ENCODE peak calls at places on chromosome 4, in nine cellular contexts. One of them, this sample, is unnamed.

GRCh38 chr4:76950846-76951321 is 1.3 kb downstream of the SEPTIN11 start:
- DNase-seq in IMR-90: peak; percentile 52
- DNase-seq in GM12878: no peak
- DNase-seq in sigmoid colon: no peak
- DNase-seq in H9: peak; percentile 51
- DNase-seq in Peyer's patch: no peak
- DNase-seq in transverse colon: peak; percentile 18
- DNase-seq in psoas muscle: no peak
- DNase-seq in ovary: no peak
- DNase-seq in this sample: no peak

GRCh38 chr4:87007345-87008181 is 72.8 kb downstream of the AFF1 start:
- DNase-seq in IMR-90: peak; percentile 54
- DNase-seq in GM12878: no peak
- DNase-seq in sigmoid colon: peak; percentile 88
- DNase-seq in H9: no peak
- DNase-seq in Peyer's patch: peak; percentile 62
- DNase-seq in transverse colon: peak; percentile 73
- DNase-seq in psoas muscle: peak; percentile 78
- DNase-seq in ovary: peak; percentile 71
- DNase-seq in this sample: peak; percentile 72

GRCh38 chr4:150302553-150302952 is 224.3 kb downstream of the DCLK2 start:
- DNase-seq in IMR-90: peak; percentile 98
- DNase-seq in GM12878: no peak
- DNase-seq in sigmoid colon: peak; percentile 70
- DNase-seq in H9: no peak
- DNase-seq in Peyer's patch: no peak
- DNase-seq in transverse colon: no peak
- DNase-seq in psoas muscle: no peak
- DNase-seq in ovary: no peak
- DNase-seq in this sample: no peak

GRCh38 chr4:26288308-26288982 is 32.4 kb upstream of the RBPJ start:
- DNase-seq in IMR-90: peak; percentile 77
- DNase-seq in GM12878: peak; percentile 73
- DNase-seq in sigmoid colon: no peak
- DNase-seq in H9: no peak
- DNase-seq in Peyer's patch: no peak
- DNase-seq in transverse colon: no peak
- DNase-seq in psoas muscle: no peak
- DNase-seq in ovary: no peak
- DNase-seq in this sample: no peak

GRCh38 chr4:15428611-15429010 is 778 bp downstream of the C1QTNF7 start:
- DNase-seq in IMR-90: no peak
- DNase-seq in GM12878: no peak
- DNase-seq in sigmoid colon: peak; percentile 85
- DNase-seq in H9: no peak
- DNase-seq in Peyer's patch: no peak
- DNase-seq in transverse colon: peak; percentile 10
- DNase-seq in psoas muscle: no peak
- DNase-seq in ovary: peak; percentile 55
- DNase-seq in this sample: no peak

GRCh38 chr4:78560296-78560963 is 8.9 kb downstream of the ANXA3 start:
- DNase-seq in IMR-90: peak; percentile 94
- DNase-seq in GM12878: no peak
- DNase-seq in sigmoid colon: no peak
- DNase-seq in H9: no peak
- DNase-seq in Peyer's patch: no peak
- DNase-seq in transverse colon: no peak
- DNase-seq in psoas muscle: no peak
- DNase-seq in ovary: no peak
- DNase-seq in this sample: no peak

GRCh38 chr4:7956306-7957112 is 16.8 kb upstream of the AFAP1 start:
- DNase-seq in IMR-90: peak; percentile 80
- DNase-seq in GM12878: no peak
- DNase-seq in sigmoid colon: no peak
- DNase-seq in H9: no peak
- DNase-seq in Peyer's patch: no peak
- DNase-seq in transverse colon: no peak
- DNase-seq in psoas muscle: peak; percentile 66
- DNase-seq in ovary: no peak
- DNase-seq in this sample: no peak

GRCh38 chr4:21992330-21992729 is 43.8 kb upstream of the KCNIP4 start:
- DNase-seq in IMR-90: no peak
- DNase-seq in GM12878: no peak
- DNase-seq in sigmoid colon: no peak
- DNase-seq in H9: no peak
- DNase-seq in Peyer's patch: no peak
- DNase-seq in transverse colon: no peak
- DNase-seq in psoas muscle: no peak
- DNase-seq in ovary: no peak
- DNase-seq in this sample: no peak

GRCh38 chr4:78569291-78569821 is 17.8 kb downstream of the ANXA3 start:
- DNase-seq in IMR-90: peak; percentile 82
- DNase-seq in GM12878: no peak
- DNase-seq in sigmoid colon: no peak
- DNase-seq in H9: no peak
- DNase-seq in Peyer's patch: no peak
- DNase-seq in transverse colon: no peak
- DNase-seq in psoas muscle: no peak
- DNase-seq in ovary: no peak
- DNase-seq in this sample: no peak

GRCh38 chr4:21118301-21118700 is 418.0 kb downstream of the PACRGL start:
- DNase-seq in IMR-90: no peak
- DNase-seq in GM12878: no peak
- DNase-seq in sigmoid colon: no peak
- DNase-seq in H9: no peak
- DNase-seq in Peyer's patch: no peak
- DNase-seq in transverse colon: no peak
- DNase-seq in psoas muscle: no peak
- DNase-seq in ovary: no peak
- DNase-seq in this sample: no peak

GRCh38 chr4:76339364-76339763 is 32.8 kb downstream of the STBD1 start:
- DNase-seq in IMR-90: peak; percentile 42
- DNase-seq in GM12878: no peak
- DNase-seq in sigmoid colon: no peak
- DNase-seq in H9: no peak
- DNase-seq in Peyer's patch: no peak
- DNase-seq in transverse colon: no peak
- DNase-seq in psoas muscle: no peak
- DNase-seq in ovary: no peak
- DNase-seq in this sample: no peak

GRCh38 chr4:13464543-13464942 is 19.6 kb downstream of the RAB28 start:
- DNase-seq in IMR-90: no peak
- DNase-seq in GM12878: no peak
- DNase-seq in sigmoid colon: no peak
- DNase-seq in H9: no peak
- DNase-seq in Peyer's patch: no peak
- DNase-seq in transverse colon: no peak
- DNase-seq in psoas muscle: no peak
- DNase-seq in ovary: no peak
- DNase-seq in this sample: no peak

GRCh38 chr4:38381788-38382187 is 282.2 kb upstream of the KLF3 start:
- DNase-seq in IMR-90: no peak
- DNase-seq in GM12878: no peak
- DNase-seq in sigmoid colon: peak; percentile 88
- DNase-seq in H9: no peak
- DNase-seq in Peyer's patch: no peak
- DNase-seq in transverse colon: no peak
- DNase-seq in psoas muscle: peak; percentile 58
- DNase-seq in ovary: peak; percentile 58
- DNase-seq in this sample: no peak

GRCh38 chr4:146193628-146194027 is 18.1 kb downstream of the LSM6 start:
- DNase-seq in IMR-90: no peak
- DNase-seq in GM12878: no peak
- DNase-seq in sigmoid colon: no peak
- DNase-seq in H9: no peak
- DNase-seq in Peyer's patch: no peak
- DNase-seq in transverse colon: no peak
- DNase-seq in psoas muscle: no peak
- DNase-seq in ovary: no peak
- DNase-seq in this sample: no peak

GRCh38 chr4:146190393-146190910 is 14.9 kb downstream of the LSM6 start:
- DNase-seq in IMR-90: no peak
- DNase-seq in GM12878: no peak
- DNase-seq in sigmoid colon: no peak
- DNase-seq in H9: no peak
- DNase-seq in Peyer's patch: no peak
- DNase-seq in transverse colon: no peak
- DNase-seq in psoas muscle: no peak
- DNase-seq in ovary: no peak
- DNase-seq in this sample: no peak

GRCh38 chr4:146186556-146186955 is 11.0 kb downstream of the LSM6 start:
- DNase-seq in IMR-90: no peak
- DNase-seq in GM12878: no peak
- DNase-seq in sigmoid colon: no peak
- DNase-seq in H9: no peak
- DNase-seq in Peyer's patch: no peak
- DNase-seq in transverse colon: no peak
- DNase-seq in psoas muscle: no peak
- DNase-seq in ovary: no peak
- DNase-seq in this sample: no peak

GRCh38 chr4:146194212-146194611 is 18.7 kb downstream of the LSM6 start:
- DNase-seq in IMR-90: no peak
- DNase-seq in GM12878: no peak
- DNase-seq in sigmoid colon: no peak
- DNase-seq in H9: no peak
- DNase-seq in Peyer's patch: no peak
- DNase-seq in transverse colon: no peak
- DNase-seq in psoas muscle: no peak
- DNase-seq in ovary: no peak
- DNase-seq in this sample: no peak

GRCh38 chr4:146192060-146192459 is 16.5 kb downstream of the LSM6 start:
- DNase-seq in IMR-90: no peak
- DNase-seq in GM12878: no peak
- DNase-seq in sigmoid colon: no peak
- DNase-seq in H9: no peak
- DNase-seq in Peyer's patch: no peak
- DNase-seq in transverse colon: peak; percentile 46
- DNase-seq in psoas muscle: no peak
- DNase-seq in ovary: no peak
- DNase-seq in this sample: no peak
- TF ChIP-seq CTCF in IMR-90: no peak
- TF ChIP-seq CTCF in GM12878: no peak
- TF ChIP-seq CTCF in sigmoid colon: no peak
- TF ChIP-seq CTCF in H9: peak; percentile 10
- TF ChIP-seq CTCF in Peyer's patch: no peak
- TF ChIP-seq CTCF in transverse colon: no peak
- TF ChIP-seq CTCF in psoas muscle: peak; percentile 13
- TF ChIP-seq CTCF in ovary: no peak
- TF ChIP-seq CTCF in this sample: no peak

GRCh38 chr4:5887011-5887360 is 5.9 kb downstream of the CRMP1 start:
- DNase-seq in IMR-90: no peak
- DNase-seq in GM12878: no peak
- DNase-seq in sigmoid colon: no peak
- DNase-seq in H9: no peak
- DNase-seq in Peyer's patch: no peak
- DNase-seq in transverse colon: no peak
- DNase-seq in psoas muscle: no peak
- DNase-seq in ovary: no peak
- DNase-seq in this sample: no peak

GRCh38 chr4:5890063-5890727 is 2.7 kb downstream of the CRMP1 start:
- DNase-seq in IMR-90: peak; percentile 30
- DNase-seq in GM12878: no peak
- DNase-seq in sigmoid colon: no peak
- DNase-seq in H9: peak; percentile 97
- DNase-seq in Peyer's patch: no peak
- DNase-seq in transverse colon: no peak
- DNase-seq in psoas muscle: no peak
- DNase-seq in ovary: no peak
- DNase-seq in this sample: no peak

GRCh38 chr4:5887361-5888221 is 5.3 kb downstream of the CRMP1 start:
- DNase-seq in IMR-90: no peak
- DNase-seq in GM12878: no peak
- DNase-seq in sigmoid colon: no peak
- DNase-seq in H9: peak; percentile 62
- DNase-seq in Peyer's patch: no peak
- DNase-seq in transverse colon: no peak
- DNase-seq in psoas muscle: no peak
- DNase-seq in ovary: no peak
- DNase-seq in this sample: peak; percentile 67

GRCh38 chr4:5888706-5889696 is 3.9 kb downstream of the CRMP1 start:
- DNase-seq in IMR-90: no peak
- DNase-seq in GM12878: no peak
- DNase-seq in sigmoid colon: no peak
- DNase-seq in H9: no peak
- DNase-seq in Peyer's patch: no peak
- DNase-seq in transverse colon: no peak
- DNase-seq in psoas muscle: no peak
- DNase-seq in ovary: no peak
- DNase-seq in this sample: no peak

GRCh38 chr4:5888222-5888701 is 4.6 kb downstream of the CRMP1 start:
- DNase-seq in IMR-90: no peak
- DNase-seq in GM12878: no peak
- DNase-seq in sigmoid colon: no peak
- DNase-seq in H9: peak; percentile 88
- DNase-seq in Peyer's patch: no peak
- DNase-seq in transverse colon: no peak
- DNase-seq in psoas muscle: no peak
- DNase-seq in ovary: no peak
- DNase-seq in this sample: no peak
- H3K4me1 ChIP-seq in IMR-90: no peaks in the 10 kb centered on the region
- H3K4me1 ChIP-seq in GM12878: no peaks in the 10 kb centered on the region
- H3K4me1 ChIP-seq in sigmoid colon: peaks cover 33% of the 10 kb centered on the region
- H3K4me1 ChIP-seq in H9: peaks cover 10% of the 10 kb centered on the region
- H3K4me1 ChIP-seq in Peyer's patch: no peaks in the 10 kb centered on the region
- H3K4me1 ChIP-seq in transverse colon: peaks cover 16% of the 10 kb centered on the region
- H3K4me1 ChIP-seq in psoas muscle: peaks cover 3% of the 10 kb centered on the region
- H3K4me1 ChIP-seq in ovary: peaks cover 4% of the 10 kb centered on the region
- H3K4me1 ChIP-seq in this sample: no peaks in the 10 kb centered on the region

DNA sequence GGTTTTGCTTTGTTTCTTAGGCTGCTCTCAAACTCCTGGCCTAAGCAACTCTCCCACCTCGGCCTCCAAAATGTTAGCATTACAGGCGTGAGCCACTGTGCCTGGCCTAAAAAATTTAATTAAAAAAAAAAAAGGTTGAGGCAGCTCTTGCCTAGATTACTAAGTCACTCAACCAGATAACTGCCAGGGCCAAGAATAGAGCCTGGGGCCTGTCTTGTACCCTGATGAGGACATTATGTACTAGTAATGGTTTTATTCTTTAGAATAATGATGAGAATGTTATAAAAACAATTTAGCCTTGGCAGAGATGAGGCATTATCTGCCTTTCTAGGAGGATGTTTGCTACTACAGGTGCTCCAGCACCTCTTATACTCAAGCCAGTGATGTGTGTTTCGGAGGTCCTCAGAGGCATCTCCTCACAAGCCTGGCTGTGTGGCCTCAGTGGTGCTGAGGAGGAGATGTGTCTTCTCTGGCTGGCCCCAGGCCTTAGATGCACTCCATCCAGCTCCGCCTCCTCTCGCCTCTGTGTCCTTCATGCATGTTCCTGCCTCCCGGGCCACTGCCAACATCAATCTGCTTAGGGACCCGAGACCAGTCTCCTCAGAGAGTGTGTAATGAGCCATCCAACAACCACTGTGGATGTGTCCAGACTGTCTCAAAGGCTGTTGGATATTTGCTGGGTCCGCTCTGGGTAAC is 337.7 kb upstream of the GATB start:
- DNase-seq in IMR-90: no peak
- DNase-seq in GM12878: no peak
- DNase-seq in sigmoid colon: no peak
- DNase-seq in H9: no peak
- DNase-seq in Peyer's patch: no peak
- DNase-seq in transverse colon: no peak
- DNase-seq in psoas muscle: no peak
- DNase-seq in ovary: no peak
- DNase-seq in this sample: no peak
- H3K27ac ChIP-seq in IMR-90: no peak overlapping the region
- H3K27ac ChIP-seq in GM12878: no peak overlapping the region
- H3K27ac ChIP-seq in sigmoid colon: no peak overlapping the region
- H3K27ac ChIP-seq in H9: no peak overlapping the region
- H3K27ac ChIP-seq in Peyer's patch: no peak overlapping the region
- H3K27ac ChIP-seq in transverse colon: no peak overlapping the region
- H3K27ac ChIP-seq in psoas muscle: no peak overlapping the region
- H3K27ac ChIP-seq in ovary: no peak overlapping the region
- H3K27ac ChIP-seq in this sample: no peak overlapping the region

GRCh38 chr4:93809773-93810172 is 18.8 kb upstream of the ATOH1 start:
- DNase-seq in IMR-90: no peak
- DNase-seq in GM12878: no peak
- DNase-seq in sigmoid colon: peak; percentile 69
- DNase-seq in H9: no peak
- DNase-seq in Peyer's patch: no peak
- DNase-seq in transverse colon: peak; percentile 40
- DNase-seq in psoas muscle: no peak
- DNase-seq in ovary: peak; percentile 41
- DNase-seq in this sample: no peak
- TF ChIP-seq CTCF in IMR-90: no peak
- TF ChIP-seq CTCF in GM12878: no peak
- TF ChIP-seq CTCF in sigmoid colon: no peak
- TF ChIP-seq CTCF in H9: no peak
- TF ChIP-seq CTCF in Peyer's patch: no peak
- TF ChIP-seq CTCF in transverse colon: no peak
- TF ChIP-seq CTCF in psoas muscle: no peak
- TF ChIP-seq CTCF in ovary: no peak
- TF ChIP-seq CTCF in this sample: no peak

This sample was measured in pancreas.